ENCODE peak calls at places on chromosomes 4 and X, in six cellular contexts. P, Z, V, Y, Q and O are unnamed samples.

GRCh38 chr4:173538148-173538902 is 8.3 kb upstream of the HAND2 start:
- DNase-seq in P (no peak), Z (no peak), V (no peak), Y (no peak), Q (no peak), O (peak)

GRCh38 chrX:135543924-135544323 is 23.5 kb downstream of the INTS6L start:
- DNase-seq in P (no peak), Z (no peak), V (peak), Y (no peak), Q (no peak), O (no peak)

GRCh38 chrX:50818986-50819385 is 5.0 kb upstream of the SHROOM4 start:
- DNase-seq in P (no peak), Z (no peak), V (no peak), Y (no peak), Q (no peak), O (no peak)

GRCh38 chr4:145523117-145523516 is 41.5 kb downstream of the SMAD1 start:
- DNase-seq in P (no peak), Z (no peak), V (no peak), Y (no peak), Q (no peak), O (no peak)

GRCh38 chrX:123731258-123731986 is 1.4 kb downstream of the THOC2 start:
- DNase-seq in P (no peak), Z (peak), V (peak), Y (no peak), Q (no peak), O (no peak)

GRCh38 chr4:139887378-139887801 is 221.8 kb downstream of the MGST2 start:
- DNase-seq in P (no peak), Z (no peak), V (no peak), Y (no peak), Q (no peak), O (no peak)

GRCh38 chrX:45784590-45784989 is 583.9 kb upstream of the DIPK2B start:
- DNase-seq in P (no peak), Z (peak), V (no peak), Y (no peak), Q (no peak), O (no peak)

GRCh38 chr4:69689530-69690111 is 36.6 kb upstream of the UGT2A1 start:
- DNase-seq in P (no peak), Z (peak), V (peak), Y (peak), Q (no peak), O (peak)

GRCh38 chr4:121786221-121786620 is 14.9 kb upstream of the EXOSC9 start:
- DNase-seq in P (no peak), Z (no peak), V (no peak), Y (no peak), Q (no peak), O (no peak)

GRCh38 chrX:93354651-93355050 is 318.7 kb downstream of the NAP1L3 start:
- DNase-seq in P (no peak), Z (no peak), V (no peak), Y (no peak), Q (no peak), O (no peak)

GRCh38 chr4:22574880-22575279 is 59.0 kb upstream of the ADGRA3 start:
- DNase-seq in P (no peak), Z (no peak), V (no peak), Y (no peak), Q (no peak), O (no peak)

GRCh38 chr4:109046549-109047171 is 255.8 kb downstream of the COL25A1 start:
- DNase-seq in P (no peak), Z (peak), V (no peak), Y (peak), Q (no peak), O (no peak)

GRCh38 chrX:4851534-4851933 is 1138.1 kb upstream of the PRKX start:
- DNase-seq in P (no peak), Z (no peak), V (no peak), Y (no peak), Q (no peak), O (no peak)

GRCh38 chrX:57899064-57899463 is 11.2 kb downstream of the ZXDA start:
- DNase-seq in P (no peak), Z (no peak), V (no peak), Y (no peak), Q (no peak), O (no peak)

GRCh38 chr4:37795796-37796195 is 30.7 kb upstream of the PGM2 start:
- DNase-seq in P (no peak), Z (no peak), V (no peak), Y (no peak), Q (no peak), O (no peak)

GRCh38 chr4:16337936-16338335 is 111.7 kb upstream of the TAPT1 start:
- DNase-seq in P (no peak), Z (no peak), V (no peak), Y (no peak), Q (no peak), O (no peak)

GRCh38 chrX:150587585-150588503 is 19.4 kb downstream of the MTM1 start:
- DNase-seq in P (no peak), Z (peak), V (peak), Y (no peak), Q (peak), O (no peak)

DNA sequence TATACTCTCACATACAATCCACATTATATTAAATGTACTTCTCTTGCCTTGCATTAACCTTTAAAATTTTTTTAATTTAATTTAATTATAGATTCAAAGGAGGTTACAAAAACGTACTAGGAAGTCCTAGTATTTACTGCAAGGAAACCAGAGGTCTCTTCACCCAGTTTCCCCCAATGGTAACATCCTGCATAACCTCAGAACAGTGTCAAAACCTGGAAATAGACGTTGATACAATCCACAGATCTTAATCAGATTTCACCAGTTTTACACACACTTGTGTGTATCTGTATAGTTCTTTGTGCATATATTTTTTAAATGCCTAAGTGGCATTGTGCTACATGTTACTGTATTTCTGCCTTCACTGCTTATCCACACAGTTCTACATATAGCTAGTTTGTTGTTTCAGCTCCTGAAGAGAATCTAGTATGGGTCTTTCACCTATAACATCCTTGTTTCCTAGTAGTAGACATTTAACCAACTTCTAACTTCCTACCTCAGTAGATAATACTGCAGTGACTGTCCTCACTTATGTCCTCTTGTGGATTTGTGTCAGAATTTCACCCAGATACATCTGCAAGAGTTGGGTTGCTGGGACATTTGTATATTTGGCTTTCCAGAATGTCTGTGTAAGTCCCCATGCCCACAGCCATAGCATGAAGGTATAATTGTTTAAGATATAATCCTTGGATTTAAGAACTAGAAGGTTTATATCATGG is 103.2 kb downstream of the NFKB1 start:
- DNase-seq in P (no peak), Z (no peak), V (no peak), Y (no peak), Q (no peak), O (no peak)
- TF ChIP-seq CTCF in P (no peak), Z (no peak), V (peak), Y (no peak), Q (no peak), O (peak)

DNA sequence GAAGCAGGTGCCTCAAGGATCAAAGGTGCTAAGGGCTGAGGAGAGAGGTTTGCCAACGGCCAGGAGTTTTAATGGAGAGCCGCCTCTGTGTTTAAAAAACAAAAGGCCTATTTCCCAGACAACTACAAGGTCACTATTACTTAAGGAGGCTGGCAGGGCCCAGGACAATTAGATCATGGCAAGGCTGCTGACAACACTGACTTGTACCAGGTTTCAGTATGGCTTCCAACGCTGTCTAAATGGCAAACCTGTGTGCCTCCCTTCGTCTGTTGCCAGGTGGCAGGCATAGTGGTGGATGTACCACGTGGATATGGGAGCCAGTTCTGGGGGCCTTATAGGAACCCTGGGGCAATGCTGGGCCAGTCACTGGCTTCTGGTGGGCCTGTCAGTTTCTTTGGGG is 41.0 kb downstream of the NSG1 start:
- DNase-seq in P (no peak), Z (no peak), V (no peak), Y (no peak), Q (no peak), O (no peak)
- H3K4me3 ChIP-seq in P (no peak), Z (no peak), V (no peak), Y (no peak), Q (no peak), O (no peak)

DNA sequence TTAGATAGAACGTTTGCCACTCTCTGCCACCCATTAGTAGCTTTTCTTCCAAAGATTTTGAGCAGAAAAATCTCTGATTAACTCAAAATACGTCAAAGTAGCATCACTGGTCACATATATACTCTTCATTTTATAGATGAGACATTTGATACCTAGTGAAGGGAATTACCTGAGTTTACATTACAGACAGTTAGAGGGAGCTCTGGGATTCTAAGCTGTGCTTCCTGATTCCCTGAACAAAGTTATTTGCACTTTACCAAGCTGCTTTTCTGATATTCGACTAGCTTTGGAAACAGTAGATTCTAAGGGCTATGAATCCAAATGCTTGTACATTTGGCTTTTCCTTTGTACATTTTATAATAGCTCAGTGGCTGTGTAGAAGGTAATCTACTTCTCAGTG is 1602.1 kb downstream of the STIM2 start:
- DNase-seq in P (no peak), Z (no peak), V (no peak), Y (no peak), Q (no peak), O (peak)
- TF ChIP-seq CTCF in P (no peak), Z (no peak), V (no peak), Y (no peak), Q (no peak), O (peak)

GRCh38 chr4:112817933-112818921 is 181.3 kb downstream of the LARP7 start:
- DNase-seq in P (peak), Z (peak), V (peak), Y (peak), Q (peak), O (no peak)
- H3K4me3 ChIP-seq in P (peak), Z (no peak), V (peak), Y (peak), Q (peak), O (no peak)

DNA sequence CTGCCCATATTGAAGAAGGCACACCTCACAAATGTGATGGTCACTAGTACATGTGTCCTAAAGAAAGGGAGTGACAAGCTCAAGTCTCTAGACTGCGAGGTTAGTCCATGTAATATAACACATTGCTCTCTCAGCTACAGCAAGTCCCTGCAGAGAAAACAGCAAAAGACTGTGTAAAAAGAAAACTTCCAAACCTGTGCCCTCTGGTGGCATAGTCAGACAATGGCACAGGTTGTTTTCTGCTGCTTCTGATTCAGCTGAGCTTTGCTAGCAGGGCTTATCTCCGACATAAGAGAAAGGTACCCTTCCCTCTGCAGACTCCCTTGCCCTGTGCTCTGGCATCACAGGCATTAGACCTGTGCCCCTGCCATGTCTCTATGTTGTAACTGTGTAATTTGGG is 1.4 kb upstream of the SERPINA7 start:
- DNase-seq in P (no peak), Z (no peak), V (no peak), Y (no peak), Q (peak), O (peak)
- TF ChIP-seq CTCF in P (no peak), Z (no peak), V (peak), Y (peak), Q (peak), O (peak)

GRCh38 chr4:89838005-89838404 is 1.0 kb upstream of the SNCA start:
- DNase-seq in P (no peak), Z (peak), V (no peak), Y (no peak), Q (no peak), O (no peak)

GRCh38 chr4:89836897-89837384 is at the start of gene SNCA:
- DNase-seq in P (no peak), Z (peak), V (no peak), Y (no peak), Q (peak), O (no peak)

GRCh38 chr4:89836031-89836777 is 757 bp downstream of the SNCA start:
- DNase-seq in P (no peak), Z (peak), V (no peak), Y (no peak), Q (no peak), O (no peak)

GRCh38 chr4:89839558-89839957 is 2.6 kb upstream of the SNCA start:
- DNase-seq in P (no peak), Z (no peak), V (no peak), Y (no peak), Q (no peak), O (no peak)

DNA sequence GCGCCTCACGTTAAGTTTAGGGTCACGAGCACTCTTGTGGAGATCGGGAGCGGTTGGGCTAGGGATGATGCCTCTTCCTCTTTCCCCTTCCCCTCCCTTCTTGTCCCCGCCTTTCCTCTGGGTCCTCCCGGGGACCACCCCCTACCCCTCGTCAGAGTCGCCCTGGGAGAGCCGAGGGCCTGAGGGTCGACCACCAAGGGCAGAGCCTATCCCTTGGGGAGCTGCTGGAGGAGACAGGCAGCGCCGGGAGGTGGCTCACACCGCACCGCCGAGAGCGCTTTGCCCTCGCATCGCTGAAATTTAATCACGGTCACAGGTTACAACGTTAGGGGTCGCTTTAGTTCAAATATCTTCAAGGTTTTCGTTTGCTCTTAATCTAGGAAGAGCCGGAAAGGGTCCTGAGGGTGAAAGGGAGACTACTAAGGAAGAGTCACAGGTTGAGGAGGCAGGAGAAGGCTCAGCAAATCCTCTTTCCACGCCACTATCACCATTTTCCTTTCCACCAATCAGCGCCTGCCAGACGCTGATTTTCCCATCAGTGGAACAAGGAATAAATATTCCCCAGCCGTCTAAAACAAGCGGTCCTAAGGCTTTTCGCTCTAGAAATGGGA is 529 bp upstream of the SNCA start:
- DNase-seq in P (no peak), Z (peak), V (no peak), Y (no peak), Q (no peak), O (no peak)
- H3K4me3 ChIP-seq in P (peak), Z (peak), V (no peak), Y (peak), Q (peak), O (peak)

GRCh38 chr4:177079327-177079726 is 230.3 kb upstream of the NEIL3 start:
- DNase-seq in P (no peak), Z (no peak), V (no peak), Y (no peak), Q (no peak), O (no peak)
- TF ChIP-seq CTCF in P (no peak), Z (no peak), V (no peak), Y (no peak), Q (no peak), O (no peak)

GRCh38 chr4:75634951-75635350 is 4.6 kb upstream of the CDKL2 start:
- DNase-seq in P (no peak), Z (no peak), V (no peak), Y (no peak), Q (no peak), O (no peak)
- H3K4me3 ChIP-seq in P (no peak), Z (no peak), V (no peak), Y (no peak), Q (no peak), O (no peak)

GRCh38 chr4:186191266-186192067 is at the start of gene CYP4V2:
- DNase-seq in P (no peak), Z (peak), V (peak), Y (peak), Q (peak), O (peak)
- TF ChIP-seq CTCF in P (no peak), Z (peak), V (peak), Y (peak), Q (no peak), O (peak)